ENCODE peak calls at places on chromosomes 13 and 19, in five cellular contexts. Y is left ventricle myocardium inferior, U is tibial nerve, C is upper lobe of left lung, V is cardiac muscle cell. M is an unnamed sample.
A peak's percentile ranks its signal among the peaks of the same experiment; 100 is the strongest.

GRCh38 chr19:18091217-18091608 is 4.5 kb upstream of the IL12RB1 start:
- DNase-seq in Y (peak; percentile 52), V (no peak), U (peak; percentile 53), C (no peak), M (no peak)

GRCh38 chr19:18282021-18282787 is 782 bp upstream of the JUND start:
- DNase-seq in V (no peak), C (no peak), U (no peak), Y (no peak), M (peak; percentile 88)

GRCh38 chr19:33679696-33680095 is 57.9 kb downstream of the CHST8 start:
- DNase-seq in Y (no peak), V (no peak), C (no peak), U (no peak), M (no peak)

GRCh38 chr13:62524498-62524897 is 1108.8 kb upstream of the PCDH20 start:
- DNase-seq in C (no peak), V (no peak), U (no peak), Y (no peak), M (no peak)

GRCh38 chr19:805600-806550 is 8.6 kb downstream of the PTBP1 start:
- DNase-seq in C (peak; percentile 84), V (no peak), U (no peak), Y (no peak), M (no peak)

GRCh38 chr19:49019242-49019932 is 2.5 kb upstream of the LHB start:
- DNase-seq in Y (peak; percentile 75), U (peak; percentile 25), V (peak; percentile 81), C (peak; percentile 92), M (peak; percentile 67)

GRCh38 chr19:1991516-1991915 is 24.0 kb downstream of the BTBD2 start:
- DNase-seq in U (no peak), Y (no peak), C (peak; percentile 61), V (no peak), M (no peak)

GRCh38 chr13:29758591-29759114 is 91.8 kb downstream of the UBL3 start:
- DNase-seq in C (no peak), Y (no peak), V (no peak), U (no peak), M (no peak)

GRCh38 chr19:2302319-2303208 is 5.4 kb downstream of the LINGO3 start:
- DNase-seq in V (peak; percentile 36), Y (peak; percentile 56), U (no peak), C (peak; percentile 87), M (no peak)

GRCh38 chr13:98483636-98484288 is 93.1 kb downstream of the STK24 start:
- DNase-seq in Y (no peak), C (no peak), V (no peak), U (no peak), M (no peak)

GRCh38 chr13:72544042-72544441 is 183.4 kb downstream of the MZT1 start:
- DNase-seq in C (no peak), U (no peak), Y (no peak), V (no peak), M (no peak)

GRCh38 chr13:99150575-99151370 is 49.9 kb upstream of the UBAC2 start:
- DNase-seq in Y (no peak), C (no peak), U (no peak), V (no peak), M (peak; percentile 36)

GRCh38 chr13:112616586-112617381 is 28.8 kb upstream of the TUBGCP3 start:
- DNase-seq in V (peak; percentile 53), Y (no peak), U (no peak), C (no peak), M (peak; percentile 44)

GRCh38 chr13:99257291-99257690 is 888 bp downstream of the GPR18 start:
- DNase-seq in V (no peak), Y (no peak), U (no peak), C (no peak), M (no peak)

DNA sequence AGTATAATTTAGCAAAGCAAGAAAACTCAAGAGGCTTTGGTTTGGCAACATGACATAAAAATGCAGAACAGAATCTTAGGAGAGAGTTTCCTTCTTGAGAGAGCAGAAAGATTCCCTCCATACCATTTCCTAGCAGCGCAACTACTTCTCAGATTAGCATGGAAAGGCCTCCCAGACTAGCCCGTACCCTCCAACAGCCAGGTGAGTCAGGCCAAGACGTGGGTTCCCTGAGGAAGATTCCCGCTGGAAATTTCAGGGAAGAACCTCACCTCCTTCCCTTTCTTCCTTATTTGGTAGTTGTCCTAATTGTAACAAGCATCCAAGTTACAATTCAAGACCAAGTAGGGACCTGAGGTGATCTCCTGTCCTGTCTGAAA is 12.3 kb downstream of the COL4A2 start:
- DNase-seq in U (no peak), C (no peak), Y (no peak), V (no peak), M (no peak)
- H3K4me1 ChIP-seq in U (peaks cover 22% of the 10 kb centered on the region), C (peaks cover 43% of the 10 kb centered on the region), Y (peaks cover 100% of the 10 kb centered on the region), V (peaks cover 17% of the 10 kb centered on the region), M (no peaks in the 10 kb centered on the region)

GRCh38 chr19:12939292-12939606 is 840 bp downstream of the CALR start:
- DNase-seq in C (no peak), V (no peak), U (no peak), Y (no peak), M (peak; percentile 47)

GRCh38 chr19:12938536-12939291 is at the start of gene CALR:
- DNase-seq in U (no peak), C (peak; percentile 96), V (no peak), Y (no peak), M (peak; percentile 57)

GRCh38 chr19:12940897-12941296 is 2.5 kb downstream of the CALR start:
- DNase-seq in U (no peak), V (no peak), C (no peak), Y (no peak), M (no peak)

GRCh38 chr19:12938054-12938535 is 314 bp upstream of the CALR start:
- DNase-seq in C (peak; percentile 99), U (peak; percentile 99), Y (peak; percentile 100), V (peak; percentile 100), M (peak; percentile 100)

DNA sequence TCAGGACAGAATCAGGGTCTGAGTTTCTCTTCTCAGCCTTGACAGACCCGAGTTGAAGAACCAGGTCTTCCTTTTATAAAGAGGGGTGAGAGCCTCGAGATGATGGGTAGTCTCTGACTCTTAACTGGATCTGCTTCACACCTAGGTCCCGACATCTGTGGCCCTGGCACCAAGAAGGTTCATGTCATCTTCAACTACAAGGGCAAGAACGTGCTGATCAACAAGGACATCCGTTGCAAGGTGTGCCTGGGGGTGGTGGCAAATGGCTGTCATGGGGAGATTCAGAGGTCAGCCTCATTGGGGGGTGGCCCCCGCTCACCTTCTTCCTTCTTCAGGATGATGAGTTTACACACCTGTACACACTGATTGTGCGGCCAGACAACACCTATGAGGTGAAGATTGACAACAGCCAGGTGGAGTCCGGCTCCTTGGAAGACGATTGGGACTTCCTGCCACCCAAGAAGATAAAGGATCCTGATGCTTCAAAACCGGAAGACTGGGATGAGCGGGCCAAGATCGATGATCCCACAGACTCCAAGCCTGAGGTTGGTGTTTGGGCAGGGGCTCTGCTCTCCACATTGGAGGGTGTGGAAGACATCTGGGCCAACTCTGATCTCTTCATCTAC is 1.6 kb downstream of the CALR start:
- DNase-seq in U (no peak), C (no peak), Y (no peak), V (no peak), M (no peak)
- H3K4me3 ChIP-seq in U (peak overlapping the region; percentile 99), C (no peak overlapping the region), Y (peak overlapping the region; percentile 83), V (peak overlapping the region; percentile 90), M (peak overlapping the region; percentile 100)

GRCh38 chr19:10984166-10984735 is 23.4 kb downstream of the SMARCA4 start:
- DNase-seq in V (no peak), C (peak; percentile 69), U (no peak), Y (no peak), M (no peak)
- H3K36me3 ChIP-seq in V (peaks cover 29% of the 10 kb centered on the region), C (peaks cover 58% of the 10 kb centered on the region), U (peaks cover 57% of the 10 kb centered on the region), Y (peaks cover 55% of the 10 kb centered on the region), M (peaks cover 59% of the 10 kb centered on the region)

DNA sequence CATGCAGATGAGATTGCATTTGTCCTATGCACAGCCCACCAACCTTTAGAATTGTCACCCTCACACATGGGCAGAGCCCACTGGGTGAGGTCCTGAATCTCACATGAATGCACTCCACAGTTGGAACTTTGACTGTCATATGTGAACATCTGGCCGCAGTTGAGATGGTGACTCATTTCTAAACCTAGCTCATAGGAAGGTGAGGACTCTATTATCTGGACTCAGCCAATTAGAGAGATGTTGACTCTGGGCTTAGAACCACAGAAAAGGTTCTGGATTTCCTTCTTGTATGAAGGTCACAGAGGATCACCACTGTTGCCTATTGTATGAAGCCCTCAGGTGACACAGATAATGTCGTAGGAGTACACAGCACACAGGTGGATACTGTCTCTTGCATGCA is 25.6 kb upstream of the ZNF681 start:
- DNase-seq in Y (no peak), U (no peak), C (no peak), V (no peak), M (no peak)
- H3K4me1 ChIP-seq in Y (no peaks in the 10 kb centered on the region), U (no peaks in the 10 kb centered on the region), C (no peaks in the 10 kb centered on the region), V (no peaks in the 10 kb centered on the region), M (no peaks in the 10 kb centered on the region)

DNA sequence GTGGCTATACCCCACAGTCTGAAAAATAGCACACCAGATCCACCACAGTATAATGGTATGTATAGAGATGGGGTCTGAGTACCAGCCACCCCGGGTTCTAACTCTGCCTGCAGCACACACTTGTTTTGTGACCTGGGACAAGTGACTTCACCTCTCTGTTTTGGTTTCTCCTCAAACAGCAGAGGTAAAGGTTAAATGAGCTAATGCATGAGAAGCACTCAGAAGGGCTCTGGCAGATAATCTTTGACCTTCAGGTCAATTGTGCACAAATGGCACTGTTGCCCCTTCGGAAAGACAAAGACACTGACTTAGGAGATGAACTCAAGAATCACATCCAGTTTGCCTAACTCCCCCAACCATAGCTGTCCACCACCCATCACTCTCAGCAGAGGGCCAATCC is 7.7 kb downstream of the ZC3H4 start:
- DNase-seq in Y (no peak), V (no peak), U (no peak), C (no peak), M (no peak)
- H3K4me3 ChIP-seq in Y (no peak overlapping the region), V (no peak overlapping the region), U (no peak overlapping the region), C (no peak overlapping the region), M (no peak overlapping the region)

GRCh38 chr19:5645409-5645808 is 22.5 kb downstream of the SAFB start:
- DNase-seq in C (no peak), U (no peak), V (no peak), Y (no peak), M (no peak)

GRCh38 chr19:5646703-5647102 is 23.8 kb downstream of the SAFB start:
- DNase-seq in Y (no peak), C (no peak), U (no peak), V (no peak), M (no peak)

GRCh38 chr19:5642204-5642603 is 19.3 kb downstream of the SAFB start:
- DNase-seq in C (no peak), U (no peak), Y (no peak), V (no peak), M (no peak)

GRCh38 chr19:5643060-5643459 is 20.2 kb downstream of the SAFB start:
- DNase-seq in Y (no peak), V (no peak), U (no peak), C (no peak), M (no peak)

GRCh38 chr19:5644051-5644450 is 21.2 kb downstream of the SAFB start:
- DNase-seq in C (no peak), V (no peak), Y (no peak), U (no peak), M (no peak)
- H3K36me3 ChIP-seq in C (peaks cover 77% of the 10 kb centered on the region), V (peaks cover 62% of the 10 kb centered on the region), Y (peaks cover 74% of the 10 kb centered on the region), U (peaks cover 68% of the 10 kb centered on the region), M (peaks cover 75% of the 10 kb centered on the region)